ENCODE peak calls at places on chromosomes 11 and 22, in five cellular contexts. One of them, this sample, is unnamed.

GRCh38 chr11:79331251-79331901 is 109.5 kb downstream of the TENM4 start:
- DNase-seq in A549: no peak
- DNase-seq in HepG2: no peak
- DNase-seq in GM12878: no peak
- DNase-seq in K562: no peak
- DNase-seq in this sample: no peak

GRCh38 chr11:80097146-80097545 is 656.3 kb upstream of the TENM4 start:
- DNase-seq in HepG2: no peak
- DNase-seq in K562: no peak
- DNase-seq in GM12878: no peak
- DNase-seq in A549: no peak
- DNase-seq in this sample: no peak

GRCh38 chr11:120236169-120237107 is 3.5 kb upstream of the POU2F3 start:
- DNase-seq in K562: peak
- DNase-seq in HepG2: no peak
- DNase-seq in A549: no peak
- DNase-seq in GM12878: no peak
- DNase-seq in this sample: no peak

GRCh38 chr11:46277313-46277622 is 194 bp upstream of the CREB3L1 start:
- DNase-seq in GM12878: no peak
- DNase-seq in HepG2: no peak
- DNase-seq in K562: peak
- DNase-seq in A549: no peak
- DNase-seq in this sample: no peak

GRCh38 chr11:43944761-43945311 is 2.4 kb downstream of the C11orf96 start:
- DNase-seq in K562: peak
- DNase-seq in A549: peak
- DNase-seq in GM12878: no peak
- DNase-seq in HepG2: peak
- DNase-seq in this sample: no peak

GRCh38 chr11:1556278-1557167 is 15.5 kb downstream of the DUSP8 start:
- DNase-seq in GM12878: no peak
- DNase-seq in K562: no peak
- DNase-seq in HepG2: no peak
- DNase-seq in A549: no peak
- DNase-seq in this sample: peak

GRCh38 chr11:107898270-107898669 is 30.0 kb upstream of the RAB39A start:
- DNase-seq in K562: peak
- DNase-seq in GM12878: peak
- DNase-seq in HepG2: peak
- DNase-seq in A549: peak
- DNase-seq in this sample: no peak

GRCh38 chr11:17733261-17733660 is 1.3 kb upstream of the KCNC1 start:
- DNase-seq in A549: no peak
- DNase-seq in GM12878: no peak
- DNase-seq in K562: no peak
- DNase-seq in HepG2: no peak
- DNase-seq in this sample: no peak

GRCh38 chr11:66950113-66950535 is 8.1 kb downstream of the PC start:
- DNase-seq in GM12878: no peak
- DNase-seq in K562: peak
- DNase-seq in HepG2: peak
- DNase-seq in A549: peak
- DNase-seq in this sample: no peak

GRCh38 chr11:76131585-76131984 is 74.7 kb downstream of the WNT11 start:
- DNase-seq in K562: no peak
- DNase-seq in A549: no peak
- DNase-seq in GM12878: no peak
- DNase-seq in HepG2: no peak
- DNase-seq in this sample: no peak

GRCh38 chr11:71499125-71499524 is 27.9 kb upstream of the KRTAP5-7 start:
- DNase-seq in A549: no peak
- DNase-seq in HepG2: no peak
- DNase-seq in GM12878: no peak
- DNase-seq in K562: no peak
- DNase-seq in this sample: no peak

GRCh38 chr11:78203184-78203583 is 14.5 kb downstream of the USP35 start:
- DNase-seq in GM12878: no peak
- DNase-seq in A549: no peak
- DNase-seq in HepG2: no peak
- DNase-seq in K562: no peak
- DNase-seq in this sample: no peak

GRCh38 chr11:27718853-27719574 is 18.8 kb upstream of the BDNF start:
- DNase-seq in HepG2: no peak
- DNase-seq in A549: peak
- DNase-seq in GM12878: no peak
- DNase-seq in K562: no peak
- DNase-seq in this sample: no peak

GRCh38 chr11:132062031-132062430 is 691.6 kb downstream of the NTM start:
- DNase-seq in A549: no peak
- DNase-seq in HepG2: no peak
- DNase-seq in K562: no peak
- DNase-seq in GM12878: no peak
- DNase-seq in this sample: no peak

GRCh38 chr22:44094751-44095302 is 70.7 kb downstream of the PARVB start:
- DNase-seq in A549: no peak
- DNase-seq in GM12878: no peak
- DNase-seq in HepG2: no peak
- DNase-seq in K562: no peak
- DNase-seq in this sample: no peak

GRCh38 chr11:71263391-71263790 is 11.0 kb upstream of the SHANK2 start:
- DNase-seq in GM12878: no peak
- DNase-seq in HepG2: no peak
- DNase-seq in A549: no peak
- DNase-seq in K562: no peak
- DNase-seq in this sample: no peak

GRCh38 chr11:3838504-3838903 is 2.3 kb downstream of the RHOG start:
- DNase-seq in HepG2: no peak
- DNase-seq in A549: no peak
- DNase-seq in K562: no peak
- DNase-seq in GM12878: no peak
- DNase-seq in this sample: no peak

GRCh38 chr22:46085831-46086576 is 64.3 kb upstream of the PPARA start:
- DNase-seq in GM12878: no peak
- DNase-seq in K562: peak
- DNase-seq in HepG2: no peak
- DNase-seq in A549: peak
- DNase-seq in this sample: no peak

GRCh38 chr22:36292823-36293530 is 40.0 kb downstream of the APOL1 start:
- DNase-seq in K562: no peak
- DNase-seq in A549: no peak
- DNase-seq in HepG2: no peak
- DNase-seq in GM12878: no peak
- DNase-seq in this sample: no peak

GRCh38 chr11:35200811-35201341 is 61.9 kb downstream of the CD44 start:
- DNase-seq in A549: no peak
- DNase-seq in HepG2: no peak
- DNase-seq in GM12878: no peak
- DNase-seq in K562: no peak
- DNase-seq in this sample: no peak

GRCh38 chr22:32864041-32864440 is 62.5 kb downstream of the TIMP3 start:
- DNase-seq in K562: no peak
- DNase-seq in A549: no peak
- DNase-seq in GM12878: no peak
- DNase-seq in HepG2: no peak
- DNase-seq in this sample: no peak

GRCh38 chr11:65470433-65470832 is 28.4 kb upstream of the MALAT1 start:
- DNase-seq in HepG2: no peak
- DNase-seq in GM12878: no peak
- DNase-seq in A549: no peak
- DNase-seq in K562: no peak
- DNase-seq in this sample: no peak

GRCh38 chr11:28464252-28464867 is 356.2 kb downstream of the METTL15 start:
- DNase-seq in GM12878: no peak
- DNase-seq in K562: no peak
- DNase-seq in HepG2: no peak
- DNase-seq in A549: no peak
- DNase-seq in this sample: no peak

GRCh38 chr22:46070722-46071450 is 79.4 kb upstream of the PPARA start:
- DNase-seq in GM12878: no peak
- DNase-seq in K562: no peak
- DNase-seq in A549: no peak
- DNase-seq in HepG2: no peak
- DNase-seq in this sample: no peak

GRCh38 chr22:20746466-20747189 is 27.3 kb upstream of the SERPIND1 start:
- DNase-seq in HepG2: no peak
- DNase-seq in A549: no peak
- DNase-seq in K562: no peak
- DNase-seq in GM12878: no peak
- DNase-seq in this sample: no peak

GRCh38 chr11:109222730-109223129 is 199.3 kb upstream of the C11orf87 start:
- DNase-seq in A549: no peak
- DNase-seq in HepG2: no peak
- DNase-seq in GM12878: no peak
- DNase-seq in K562: no peak
- DNase-seq in this sample: no peak

GRCh38 chr22:44667276-44667675 is 34.7 kb upstream of the PRR5 start:
- DNase-seq in A549: no peak
- DNase-seq in K562: no peak
- DNase-seq in HepG2: no peak
- DNase-seq in GM12878: no peak
- DNase-seq in this sample: no peak

GRCh38 chr22:26502688-26503561 is 9.3 kb downstream of the TFIP11 start:
- DNase-seq in A549: no peak
- DNase-seq in K562: peak
- DNase-seq in HepG2: no peak
- DNase-seq in GM12878: no peak
- DNase-seq in this sample: peak

GRCh38 chr11:90639687-90640086 is 416.8 kb upstream of the CHORDC1 start:
- DNase-seq in K562: no peak
- DNase-seq in A549: no peak
- DNase-seq in HepG2: no peak
- DNase-seq in GM12878: no peak
- DNase-seq in this sample: no peak

GRCh38 chr11:117642396-117642795 is 154.6 kb downstream of the DSCAML1 start:
- DNase-seq in GM12878: no peak
- DNase-seq in A549: no peak
- DNase-seq in HepG2: no peak
- DNase-seq in K562: no peak
- DNase-seq in this sample: no peak

GRCh38 chr11:88105952-88106351 is 69.3 kb downstream of the RAB38 start:
- DNase-seq in GM12878: no peak
- DNase-seq in A549: no peak
- DNase-seq in K562: no peak
- DNase-seq in HepG2: no peak
- DNase-seq in this sample: no peak

GRCh38 chr11:3086671-3087150 is 29.5 kb upstream of the CARS1 start:
- DNase-seq in HepG2: peak
- DNase-seq in A549: no peak
- DNase-seq in GM12878: no peak
- DNase-seq in K562: no peak
- DNase-seq in this sample: no peak

GRCh38 chr22:31276426-31277167 is 15.7 kb downstream of the PIK3IP1 start:
- DNase-seq in A549: no peak
- DNase-seq in HepG2: no peak
- DNase-seq in K562: no peak
- DNase-seq in GM12878: no peak
- DNase-seq in this sample: no peak

DNA sequence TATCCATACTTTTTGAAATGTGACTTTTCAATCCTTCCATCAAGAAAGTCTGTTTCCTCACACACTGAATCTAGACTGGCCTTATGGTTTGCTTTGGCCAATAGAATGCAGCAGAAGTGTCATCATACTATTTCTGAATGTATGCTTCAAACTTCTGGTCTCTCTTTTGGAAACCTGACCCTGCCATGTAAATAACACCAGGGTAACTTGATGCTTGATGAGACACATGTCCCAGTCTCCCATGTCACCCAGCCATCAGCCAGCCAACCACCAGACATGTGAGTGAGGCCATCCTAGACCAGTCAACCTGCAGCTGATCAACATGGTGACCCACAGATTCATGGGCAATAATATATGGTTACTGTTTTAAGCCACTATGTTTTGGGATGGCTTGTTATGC is 29.8 kb upstream of the CAVIN3 start:
- DNase-seq in HepG2: no peak
- DNase-seq in GM12878: no peak
- DNase-seq in K562: no peak
- DNase-seq in A549: no peak
- DNase-seq in this sample: no peak
- TF ChIP-seq KDM1A in HepG2: no peak
- TF ChIP-seq KDM1A in GM12878: no peak
- TF ChIP-seq KDM1A in K562: no peak
- TF ChIP-seq KDM1A in A549: no peak
- TF ChIP-seq KDM1A in this sample: no peak

GRCh38 chr22:49088801-49089791 is 738.6 kb downstream of the BRD1 start:
- DNase-seq in GM12878: no peak
- DNase-seq in A549: no peak
- DNase-seq in HepG2: no peak
- DNase-seq in K562: no peak
- DNase-seq in this sample: no peak

GRCh38 chr22:49086606-49087157 is 741.0 kb downstream of the BRD1 start:
- DNase-seq in GM12878: no peak
- DNase-seq in A549: no peak
- DNase-seq in HepG2: no peak
- DNase-seq in K562: no peak
- DNase-seq in this sample: no peak

GRCh38 chr22:49086181-49086580 is 741.5 kb downstream of the BRD1 start:
- DNase-seq in A549: no peak
- DNase-seq in HepG2: no peak
- DNase-seq in K562: no peak
- DNase-seq in GM12878: no peak
- DNase-seq in this sample: no peak

GRCh38 chr22:49087716-49088660 is 739.7 kb downstream of the BRD1 start:
- DNase-seq in HepG2: no peak
- DNase-seq in A549: no peak
- DNase-seq in K562: no peak
- DNase-seq in GM12878: no peak
- DNase-seq in this sample: no peak

DNA sequence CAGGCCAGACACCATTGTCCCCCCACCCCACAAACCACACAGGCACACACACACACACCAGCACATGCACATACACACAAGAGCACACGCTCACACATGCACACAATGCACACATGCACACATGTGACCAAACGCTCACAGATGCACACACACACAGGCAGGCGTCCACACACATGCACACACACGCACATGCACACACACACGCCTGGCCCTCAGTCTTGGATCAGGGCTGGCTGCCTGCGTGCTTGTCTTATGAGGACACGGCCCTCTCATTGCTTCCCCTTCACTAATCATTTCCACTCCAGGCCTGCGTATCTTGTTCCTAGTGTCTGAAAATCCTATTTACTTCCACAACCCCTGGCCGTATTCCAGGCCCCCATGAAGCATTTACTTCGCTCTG is 740.5 kb downstream of the BRD1 start:
- DNase-seq in HepG2: no peak
- DNase-seq in K562: no peak
- DNase-seq in GM12878: no peak
- DNase-seq in A549: no peak
- DNase-seq in this sample: no peak
- TF ChIP-seq KDM1A in HepG2: no peak
- TF ChIP-seq KDM1A in K562: no peak
- TF ChIP-seq KDM1A in GM12878: no peak
- TF ChIP-seq KDM1A in A549: no peak
- TF ChIP-seq KDM1A in this sample: no peak

GRCh38 chr11:38461751-38462150 is 1863.7 kb upstream of the RAG2 start:
- DNase-seq in GM12878: no peak
- DNase-seq in HepG2: no peak
- DNase-seq in A549: no peak
- DNase-seq in K562: no peak
- DNase-seq in this sample: no peak
- TF ChIP-seq KDM1A in GM12878: no peak
- TF ChIP-seq KDM1A in HepG2: no peak
- TF ChIP-seq KDM1A in A549: no peak
- TF ChIP-seq KDM1A in K562: no peak
- TF ChIP-seq KDM1A in this sample: no peak

GRCh38 chr11:119055901-119056300 is 1.1 kb downstream of the HYOU1 start:
- DNase-seq in GM12878: no peak
- DNase-seq in A549: peak
- DNase-seq in K562: no peak
- DNase-seq in HepG2: peak
- DNase-seq in this sample: no peak
- TF ChIP-seq KDM1A in GM12878: no peak
- TF ChIP-seq KDM1A in A549: no peak
- TF ChIP-seq KDM1A in K562: no peak
- TF ChIP-seq KDM1A in HepG2: no peak
- TF ChIP-seq KDM1A in this sample: no peak